ENCODE peak calls at places on chromosomes 4 and X, in nine cellular contexts. R is neuronal stem cell; U is AG08396; X is A172; B is amygdala; Q is neural crest cell; S is activated CD4-positive, alpha-beta T cell treated with anti-CD3 and anti-CD28 coated beads for 4 hours; P is stimulated activated CD4-positive, alpha-beta T cell treated with anti-CD3 and anti-CD28 coated beads, Interleukin-2, amount 100 ng/mL, for 24 hours; T is upper lobe of left lung. C is an unnamed sample.

GRCh38 chr4:21013501-21013900 is 313.2 kb downstream of the PACRGL start:
- DNase-seq in P (no peak), Q (no peak), T (no peak), X (no peak), U (no peak), B (no peak), S (no peak), R (no peak), C (no peak)

GRCh38 chrX:118974908-118975671 is 672 bp downstream of the LONRF3 start:
- DNase-seq in S (peak), B (no peak), Q (peak), U (peak), X (peak), R (no peak), P (peak), T (peak), C (peak)

GRCh38 chr4:56861365-56861764 is 39.9 kb upstream of the SPINK2 start:
- DNase-seq in R (no peak), P (no peak), T (no peak), S (no peak), X (no peak), B (no peak), Q (no peak), U (no peak), C (no peak)

GRCh38 chrX:41381685-41382084 is 47.7 kb downstream of the DDX3X start:
- DNase-seq in U (peak), Q (peak), S (no peak), T (peak), R (no peak), X (peak), P (no peak), B (no peak), C (no peak)

GRCh38 chrX:2313864-2314646 is 186.7 kb downstream of the DHRSX start:
- DNase-seq in T (no peak), S (no peak), P (no peak), B (no peak), Q (no peak), X (no peak), R (no peak), U (no peak), C (no peak)

GRCh38 chr4:8675383-8675782 is 82.8 kb downstream of the CPZ start:
- DNase-seq in S (no peak), P (no peak), Q (peak), U (no peak), B (no peak), R (peak), T (no peak), X (peak), C (no peak)

GRCh38 chrX:65706041-65706828 is 38.8 kb downstream of the MSN start:
- DNase-seq in X (peak), Q (no peak), P (peak), T (peak), R (no peak), B (no peak), U (peak), S (peak), C (no peak)

GRCh38 chr4:110632506-110633357 is 9.9 kb upstream of the PITX2 start:
- DNase-seq in U (no peak), P (no peak), T (no peak), R (peak), S (no peak), Q (peak), X (no peak), B (no peak), C (no peak)

GRCh38 chr4:147837435-147837834 is 105.5 kb downstream of the ARHGAP10 start:
- DNase-seq in B (no peak), S (no peak), Q (no peak), T (no peak), U (no peak), R (no peak), P (no peak), X (no peak), C (peak)

GRCh38 chrX:78517124-78517523 is 142.0 kb downstream of the RTL3 start:
- DNase-seq in S (peak), U (no peak), X (no peak), P (peak), B (no peak), Q (no peak), R (no peak), T (no peak), C (no peak)

GRCh38 chrX:129495941-129496340 is 27.3 kb downstream of the SMARCA1 start:
- DNase-seq in U (no peak), X (peak), R (no peak), Q (no peak), B (no peak), S (no peak), T (no peak), P (no peak), C (no peak)

GRCh38 chrX:9315086-9315485 is 149.8 kb upstream of the TBL1X start:
- DNase-seq in B (no peak), S (no peak), R (no peak), P (no peak), Q (no peak), T (no peak), U (no peak), X (no peak), C (no peak)

GRCh38 chr4:89739589-89739988 is 97.4 kb downstream of the SNCA start:
- DNase-seq in B (no peak), T (no peak), S (no peak), Q (no peak), X (no peak), U (no peak), P (no peak), R (no peak), C (no peak)

GRCh38 chrX:153299855-153300254 is 21.7 kb downstream of the PNMA6F start:
- DNase-seq in R (no peak), S (no peak), B (no peak), T (no peak), U (no peak), X (no peak), P (no peak), Q (no peak), C (no peak)

GRCh38 chr4:159010100-159010499 is 92.8 kb upstream of the RAPGEF2 start:
- DNase-seq in S (no peak), X (no peak), U (no peak), P (no peak), R (no peak), B (no peak), Q (no peak), T (no peak), C (no peak)

GRCh38 chrX:119406739-119407138 is 7.6 kb downstream of the SLC25A43 start:
- DNase-seq in X (no peak), P (no peak), Q (no peak), U (peak), B (no peak), T (no peak), R (no peak), S (no peak), C (no peak)

GRCh38 chrX:5681159-5681558 is 547.5 kb downstream of the NLGN4X start:
- DNase-seq in S (no peak), B (no peak), T (no peak), X (no peak), P (no peak), U (no peak), R (no peak), Q (no peak), C (no peak)

GRCh38 chr4:120873554-120873953 is 49.0 kb downstream of the PRDM5 start:
- DNase-seq in T (no peak), X (no peak), U (no peak), P (no peak), B (no peak), R (no peak), Q (no peak), S (no peak), C (no peak)

GRCh38 chrX:100654256-100654655 is 10.3 kb downstream of the SRPX2 start:
- DNase-seq in S (no peak), X (peak), U (no peak), P (no peak), T (no peak), B (no peak), R (no peak), Q (no peak), C (no peak)

GRCh38 chr4:29326816-29327215 is 1393.4 kb upstream of the PCDH7 start:
- DNase-seq in B (no peak), U (no peak), S (no peak), Q (no peak), X (peak), R (no peak), T (no peak), P (no peak), C (no peak)

GRCh38 chr4:185210102-185210981 is 944 bp downstream of the SNX25 start:
- DNase-seq in P (peak), X (peak), U (peak), S (peak), Q (peak), T (peak), B (no peak), R (peak), C (no peak)

GRCh38 chr4:122831515-122832196 is 5.0 kb downstream of the FGF2 start:
- DNase-seq in U (no peak), Q (no peak), T (no peak), B (no peak), P (no peak), R (no peak), S (no peak), X (no peak), C (no peak)

GRCh38 chr4:77566148-77566547 is 39.5 kb upstream of the CXCL13 start:
- DNase-seq in B (no peak), T (no peak), P (no peak), X (no peak), Q (no peak), S (no peak), R (no peak), U (no peak), C (no peak)

GRCh38 chr4:39353478-39354177 is 12.5 kb downstream of the RFC1 start:
- DNase-seq in U (peak), S (peak), T (no peak), B (no peak), X (peak), Q (no peak), P (no peak), R (no peak), C (no peak)

GRCh38 chr4:140136509-140136908 is 17.5 kb downstream of the MAML3 start:
- DNase-seq in R (no peak), S (no peak), P (no peak), U (peak), B (no peak), T (no peak), Q (no peak), X (peak), C (no peak)

GRCh38 chrX:130339408-130340222 is at the start of gene SLC25A14:
- DNase-seq in S (peak), B (peak), P (peak), Q (peak), T (peak), R (peak), X (peak), U (peak), C (peak)

GRCh38 chrX:11724122-11725017 is 33.7 kb upstream of the MSL3 start:
- DNase-seq in P (no peak), Q (no peak), S (no peak), B (no peak), U (peak), X (peak), R (peak), T (no peak), C (no peak)

GRCh38 chr4:149823770-149824221 is 8.2 kb upstream of the IQCM start:
- DNase-seq in B (no peak), X (peak), S (no peak), Q (no peak), R (no peak), U (peak), T (no peak), P (no peak), C (no peak)

GRCh38 chr4:137083571-137083970 is 448.7 kb downstream of the PCDH18 start:
- DNase-seq in R (no peak), P (no peak), B (no peak), U (no peak), T (no peak), S (no peak), X (no peak), Q (no peak), C (no peak)

GRCh38 chr4:102180080-102180479 is 165.2 kb downstream of the SLC39A8 start:
- DNase-seq in U (no peak), P (no peak), B (no peak), S (no peak), T (no peak), X (no peak), R (no peak), Q (no peak), C (no peak)

GRCh38 chr4:61663310-61663709 is 463.2 kb downstream of the ADGRL3 start:
- DNase-seq in X (no peak), R (no peak), B (no peak), Q (no peak), U (no peak), P (no peak), T (no peak), S (no peak), C (no peak)

GRCh38 chrX:53678667-53679066 is 7.9 kb downstream of the HUWE1 start:
- DNase-seq in P (no peak), S (no peak), Q (no peak), B (no peak), R (no peak), T (no peak), U (no peak), X (peak), C (no peak)

GRCh38 chr4:145934434-145935047 is 4.1 kb downstream of the ZNF827 start:
- DNase-seq in T (no peak), R (no peak), S (no peak), B (no peak), U (no peak), X (no peak), Q (no peak), P (no peak), C (no peak)

C was measured in DMS 273 treated with DMSO at 0.1 percent for 48 hours.